ENCODE peak calls at places on chromosomes 1 and 21, in eight cellular contexts. T is endodermal cell, Q is aorta, K is astrocyte, Z is iPS DF 6.9, M is HCT116, E is left lung, Y is mesenchymal stem cell. L is an unnamed sample.
A peak's percentile ranks its signal among the peaks of the same experiment; 100 is the strongest.

GRCh38 chr1:51850420-51851297 is 27.9 kb downstream of the NRDC start:
- DNase-seq in E (peak; percentile 43), Q (no peak), K (no peak), Z (no peak), T (no peak), Y (no peak), M (no peak), L (no peak)

GRCh38 chr1:108878678-108879077 is 1.9 kb downstream of the GPSM2 start:
- DNase-seq in Q (no peak), E (no peak), K (no peak), Y (no peak), M (no peak), Z (no peak), T (no peak), L (no peak)

GRCh38 chr1:235045034-235045690 is 83.5 kb downstream of the TOMM20 start:
- DNase-seq in Z (no peak), Q (no peak), T (peak; percentile 13), M (no peak), Y (peak; percentile 73), K (peak; percentile 49), E (no peak), L (no peak)

GRCh38 chr1:165753934-165754333 is 14.7 kb downstream of the TMCO1 start:
- DNase-seq in Q (no peak), E (no peak), Z (no peak), M (no peak), K (no peak), Y (no peak), T (no peak), L (no peak)

GRCh38 chr1:116504308-116505156 is 66.3 kb downstream of the CD58 start:
- DNase-seq in M (no peak), E (peak; percentile 89), K (peak; percentile 82), Q (no peak), Y (peak; percentile 74), Z (no peak), T (no peak), L (peak; percentile 81)

GRCh38 chr1:67559222-67559700 is 125.7 kb upstream of the GADD45A start:
- DNase-seq in K (peak; percentile 67), T (peak; percentile 56), M (no peak), Q (peak; percentile 88), E (peak; percentile 76), Z (no peak), Y (peak; percentile 44), L (no peak)

GRCh38 chr1:7862211-7863060 is 9.6 kb upstream of the UTS2 start:
- DNase-seq in M (no peak), Z (no peak), E (no peak), Q (no peak), Y (no peak), T (no peak), K (no peak), L (no peak)

GRCh38 chr1:161733526-161733925 is 12.2 kb downstream of the FCRLB start:
- DNase-seq in Q (no peak), E (no peak), Y (peak; percentile 85), T (no peak), Z (no peak), K (peak; percentile 87), M (no peak), L (no peak)

GRCh38 chr1:151537112-151537511 is 3.0 kb upstream of the TUFT1 start:
- DNase-seq in M (no peak), E (no peak), Y (peak; percentile 96), T (no peak), Z (no peak), K (peak; percentile 99), Q (peak; percentile 32), L (no peak)

GRCh38 chr21:27476696-27477095 is 509.8 kb upstream of the ADAMTS5 start:
- DNase-seq in T (no peak), E (no peak), K (no peak), Q (no peak), Z (no peak), M (no peak), Y (peak; percentile 38), L (no peak)

GRCh38 chr21:16840549-16840948 is 672.3 kb upstream of the CXADR start:
- DNase-seq in T (no peak), E (no peak), Q (no peak), K (no peak), M (no peak), Y (no peak), Z (no peak), L (no peak)

GRCh38 chr1:2528016-2528415 is 1.6 kb upstream of the PANK4 start:
- DNase-seq in E (no peak), M (no peak), Z (no peak), Q (no peak), Y (no peak), T (no peak), K (no peak), L (no peak)

GRCh38 chr1:151715726-151716404 is 738 bp downstream of the CELF3 start:
- DNase-seq in Q (no peak), Y (no peak), T (peak; percentile 87), M (no peak), K (no peak), E (no peak), Z (no peak), L (no peak)

GRCh38 chr1:5368211-5368610 is 624.0 kb downstream of the NPHP4 start:
- DNase-seq in Z (no peak), Y (no peak), T (no peak), Q (no peak), M (no peak), K (no peak), E (no peak), L (no peak)
- H3K9me3 ChIP-seq in Z (peaks cover 5% of the 10 kb centered on the region), Y (peaks cover 14% of the 10 kb centered on the region), T (peaks cover 4% of the 10 kb centered on the region), Q (peaks cover under 1% of the 10 kb centered on the region), M (no peaks in the 10 kb centered on the region), K (peaks cover 14% of the 10 kb centered on the region), E (peaks cover 4% of the 10 kb centered on the region), L (peaks cover 1% of the 10 kb centered on the region)

GRCh38 chr1:82091274-82091673 is 290.5 kb downstream of the ADGRL2 start:
- DNase-seq in K (no peak), Q (no peak), Z (no peak), T (no peak), M (no peak), E (no peak), Y (no peak), L (no peak)

GRCh38 chr1:82099170-82099569 is 298.4 kb downstream of the ADGRL2 start:
- DNase-seq in M (no peak), Q (no peak), E (no peak), Z (no peak), T (no peak), K (peak; percentile 19), Y (no peak), L (no peak)

GRCh38 chr1:82091729-82092128 is 291.0 kb downstream of the ADGRL2 start:
- DNase-seq in Y (peak; percentile 21), M (no peak), E (no peak), K (no peak), Q (no peak), Z (no peak), T (no peak), L (no peak)

GRCh38 chr1:82090104-82090503 is 289.4 kb downstream of the ADGRL2 start:
- DNase-seq in T (no peak), Y (peak; percentile 9), E (no peak), K (no peak), M (no peak), Q (no peak), Z (no peak), L (no peak)

GRCh38 chr1:82094136-82094535 is 293.4 kb downstream of the ADGRL2 start:
- DNase-seq in Y (no peak), M (no peak), Z (no peak), K (no peak), T (no peak), E (no peak), Q (no peak), L (no peak)
- H3K9me3 ChIP-seq in Y (no peaks in the 10 kb centered on the region), M (no peaks in the 10 kb centered on the region), Z (no peaks in the 10 kb centered on the region), K (no peaks in the 10 kb centered on the region), T (no peaks in the 10 kb centered on the region), E (no peaks in the 10 kb centered on the region), Q (no peaks in the 10 kb centered on the region), L (no peaks in the 10 kb centered on the region)

DNA sequence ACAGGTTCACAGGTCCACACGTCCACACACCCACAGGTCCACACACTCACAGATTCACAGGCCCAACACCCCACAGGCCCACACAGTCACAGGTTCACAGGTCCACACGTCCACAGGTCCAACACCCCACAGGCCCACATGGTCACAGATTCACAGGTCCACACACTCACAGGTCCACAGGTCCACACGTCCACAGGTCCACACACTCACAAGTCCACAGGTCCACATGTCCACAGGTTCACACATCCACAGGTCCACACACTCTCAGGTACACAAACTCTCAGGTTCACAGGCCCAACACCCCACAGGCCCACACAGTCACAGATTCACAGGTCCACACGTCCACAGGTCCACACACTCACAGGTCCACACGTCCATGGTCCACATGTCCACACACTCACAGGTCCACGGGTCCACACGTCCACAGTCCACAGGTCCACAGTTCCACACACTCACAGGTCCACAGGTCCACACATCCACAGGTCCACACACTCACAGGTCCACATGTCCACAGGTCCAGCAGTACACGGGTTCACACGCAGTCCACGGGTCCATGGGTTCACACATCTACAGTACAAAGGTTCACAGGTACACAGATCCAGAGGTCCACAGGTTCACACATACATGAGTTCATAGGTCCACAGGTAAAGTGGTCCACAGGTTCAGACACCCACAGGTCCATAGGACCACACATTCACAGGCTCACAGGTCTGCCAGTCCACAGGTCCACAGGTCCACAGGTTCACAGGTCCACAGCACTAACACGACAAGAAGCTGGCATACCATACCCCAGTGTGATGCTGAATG is 39.4 kb upstream of the COL6A2 start:
- DNase-seq in T (peak; percentile 23), M (no peak), Q (peak; percentile 59), K (no peak), E (peak; percentile 28), Y (no peak), Z (no peak), L (no peak)
- H3K9me3 ChIP-seq in T (peaks cover 26% of the 10 kb centered on the region), M (peaks cover 13% of the 10 kb centered on the region), Q (no peaks in the 10 kb centered on the region), K (peaks cover 10% of the 10 kb centered on the region), E (peaks cover 11% of the 10 kb centered on the region), Y (peaks cover 9% of the 10 kb centered on the region), Z (peaks cover 1% of the 10 kb centered on the region), L (no peaks in the 10 kb centered on the region)

GRCh38 chr1:4482526-4482925 is 171.9 kb upstream of the AJAP1 start:
- DNase-seq in Z (no peak), Y (no peak), T (no peak), Q (no peak), E (no peak), M (no peak), K (no peak), L (no peak)
- H3K9me3 ChIP-seq in Z (peaks cover 50% of the 10 kb centered on the region), Y (peaks cover 12% of the 10 kb centered on the region), T (peaks cover 9% of the 10 kb centered on the region), Q (peaks cover 3% of the 10 kb centered on the region), E (peaks cover 1% of the 10 kb centered on the region), M (no peaks in the 10 kb centered on the region), K (peaks cover 7% of the 10 kb centered on the region), L (no peaks in the 10 kb centered on the region)

L was measured in CD4-positive, CD25-positive, alpha-beta regulatory T cell.